ENCODE peak calls at places on chromosome 12, in seven cellular contexts. E is adrenal gland, N is HepG2, U is psoas muscle, T is fibroblast of lung, F is MM.1S, A is H9. M is an unnamed sample. For H3K4me1, the result is how much of the 10 kb centered on the place peaks cover.

GRCh38 chr12:69880566-69880965 is 55.5 kb downstream of the MYRFL start:
- DNase-seq in E (no peak), N (no peak), U (no peak), T (peak), F (no peak), A (peak), M (no peak)

GRCh38 chr12:110282956-110283817 is 2.1 kb downstream of the ATP2A2 start:
- DNase-seq in E (no peak), N (no peak), U (no peak), T (no peak), F (no peak), A (no peak), M (no peak)

GRCh38 chr12:32549675-32550079 is 129.4 kb upstream of the DNM1L start:
- DNase-seq in E (no peak), N (no peak), U (peak), T (peak), F (no peak), A (no peak), M (no peak)

GRCh38 chr12:133202493-133203343 is 21.4 kb downstream of the ZNF268 start:
- DNase-seq in E (no peak), N (no peak), U (no peak), T (peak), F (no peak), A (no peak), M (no peak)

GRCh38 chr12:74043343-74043742 is 494.3 kb upstream of the ATXN7L3B start:
- DNase-seq in E (no peak), N (no peak), U (no peak), T (no peak), F (no peak), A (no peak), M (no peak)

GRCh38 chr12:102484017-102484731 is 3.8 kb upstream of the IGF1 start:
- DNase-seq in E (peak), N (peak), U (peak), T (peak), F (peak), A (peak), M (peak)

GRCh38 chr12:11797317-11797913 is 147.9 kb downstream of the ETV6 start:
- DNase-seq in E (no peak), N (peak), U (no peak), T (peak), F (no peak), A (no peak), M (no peak)

GRCh38 chr12:27498159-27498558 is 25.8 kb upstream of the PPFIBP1 start:
- DNase-seq in E (no peak), N (no peak), U (no peak), T (no peak), F (no peak), A (no peak), M (peak)

GRCh38 chr12:25806271-25806670 is 152.2 kb upstream of the RASSF8 start:
- DNase-seq in E (no peak), N (no peak), U (no peak), T (peak), F (peak), A (no peak), M (no peak)

GRCh38 chr12:89236237-89236636 is 116.1 kb downstream of the DUSP6 start:
- DNase-seq in E (no peak), N (no peak), U (no peak), T (peak), F (no peak), A (no peak), M (no peak)

GRCh38 chr12:503111-503761 is 43.5 kb downstream of the B4GALNT3 start:
- DNase-seq in E (no peak), N (no peak), U (no peak), T (no peak), F (no peak), A (peak), M (no peak)

GRCh38 chr12:104055686-104056388 is 5.8 kb upstream of the GLT8D2 start:
- DNase-seq in E (no peak), N (no peak), U (peak), T (peak), F (no peak), A (no peak), M (no peak)

GRCh38 chr12:132638541-132639408 is 20.2 kb downstream of the P2RX2 start:
- DNase-seq in E (no peak), N (peak), U (peak), T (peak), F (no peak), A (peak), M (peak)

DNA sequence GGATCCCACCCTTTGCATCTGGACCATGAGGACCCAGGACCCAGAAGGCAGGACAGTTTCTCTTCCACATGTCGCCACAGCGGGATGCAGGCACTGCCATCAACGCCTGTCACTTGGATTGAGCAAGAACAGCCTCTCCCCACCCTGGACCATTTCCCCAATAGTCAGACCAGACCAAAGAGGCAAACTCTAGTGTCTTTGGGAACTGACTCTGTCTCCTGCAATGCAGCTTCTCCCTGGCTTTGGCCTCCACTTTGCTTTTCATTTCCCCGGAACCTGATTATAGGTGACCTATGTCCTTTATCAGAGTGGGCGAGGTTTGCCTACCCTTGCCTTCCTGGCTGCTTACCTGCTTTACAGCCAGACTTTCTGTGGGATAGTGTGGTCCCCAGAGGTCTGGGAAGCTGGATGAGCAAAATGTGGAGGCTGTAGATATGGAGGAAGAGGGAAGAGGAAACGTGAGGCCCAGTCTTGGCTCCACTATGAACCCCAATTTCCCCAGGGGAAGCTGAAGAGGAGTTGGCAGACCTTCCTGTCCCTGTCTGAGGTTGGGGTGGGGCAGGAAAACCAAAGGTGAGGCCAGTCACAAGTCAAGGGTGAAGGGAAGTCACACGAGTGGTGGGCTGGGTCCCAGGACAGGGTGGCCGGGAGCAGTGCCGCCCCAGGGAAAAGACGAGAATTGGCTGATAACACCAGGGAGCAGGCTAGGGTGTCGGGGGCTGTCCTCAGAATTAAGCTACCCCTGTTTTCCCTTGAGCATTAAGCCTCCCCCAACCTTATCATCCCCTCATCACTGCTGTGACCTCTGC is 3.3 kb downstream of the VDR start:
- DNase-seq in E (no peak), N (no peak), U (no peak), T (no peak), F (no peak), A (no peak), M (no peak)
- H3K4me1 ChIP-seq in E (half or more), N (under half), U (under half), T (under half), F (half or more), A (under half), M (half or more)

GRCh38 chr12:58367041-58367440 is 425.7 kb downstream of the ATP23 start:
- DNase-seq in E (no peak), N (no peak), U (no peak), T (no peak), F (no peak), A (no peak), M (no peak)

GRCh38 chr12:58365087-58365390 is 423.7 kb downstream of the ATP23 start:
- DNase-seq in E (no peak), N (no peak), U (no peak), T (no peak), F (no peak), A (no peak), M (no peak)

GRCh38 chr12:58368001-58368400 is 426.6 kb downstream of the ATP23 start:
- DNase-seq in E (no peak), N (no peak), U (no peak), T (no peak), F (no peak), A (no peak), M (no peak)

GRCh38 chr12:58363971-58364370 is 422.6 kb downstream of the ATP23 start:
- DNase-seq in E (no peak), N (no peak), U (no peak), T (peak), F (no peak), A (no peak), M (no peak)

GRCh38 chr12:58364389-58365086 is 423.2 kb downstream of the ATP23 start:
- DNase-seq in E (no peak), N (no peak), U (no peak), T (peak), F (no peak), A (no peak), M (no peak)
- H3K4me1 ChIP-seq in E (under half), N (under half), U (under half), T (under half), F (under half), A (under half), M (under half)

GRCh38 chr12:45299132-45299692 is 83.3 kb downstream of the ANO6 start:
- DNase-seq in E (no peak), N (no peak), U (no peak), T (peak), F (no peak), A (no peak), M (no peak)
- H3K4me1 ChIP-seq in E (under half), N (under half), U (half or more), T (under half), F (under half), A (under half), M (under half)

DNA sequence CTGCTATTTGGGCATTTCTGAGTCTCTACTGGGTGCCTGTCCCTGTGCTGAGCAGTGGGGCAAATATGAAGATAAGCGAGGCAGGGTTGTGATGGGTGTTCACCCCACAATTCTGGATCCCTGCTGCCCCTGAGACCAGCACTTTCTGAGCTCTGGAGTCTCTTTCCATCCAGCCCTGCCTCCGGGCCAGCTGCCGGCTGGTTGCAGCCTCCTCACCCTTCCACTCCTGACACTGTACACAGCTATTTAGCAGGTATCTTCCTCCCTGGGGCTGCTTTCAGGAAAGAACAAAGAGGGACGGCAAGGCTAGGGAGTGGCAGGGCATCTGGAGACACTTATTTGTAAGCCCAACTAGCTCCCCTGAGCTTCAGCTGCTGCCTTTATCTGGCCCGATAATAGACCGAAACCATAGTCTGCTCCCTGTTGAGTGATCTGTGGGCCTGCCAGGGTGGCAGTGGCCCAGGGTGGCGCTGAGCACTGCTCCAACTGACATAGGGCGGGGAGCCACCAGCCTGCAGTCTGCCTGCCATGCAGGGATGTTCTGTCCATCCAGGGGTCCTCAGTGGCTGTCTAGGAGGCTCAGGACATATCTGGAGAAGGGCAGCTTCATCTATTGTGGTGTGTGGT is 7.6 kb upstream of the KRT80 start:
- DNase-seq in E (no peak), N (no peak), U (peak), T (no peak), F (no peak), A (no peak), M (no peak)
- H3K4me1 ChIP-seq in E (under half), N (under half), U (under half), T (under half), F (under half), A (under half), M (under half)

GRCh38 chr12:30643366-30643765 is 52.3 kb downstream of the IPO8 start:
- DNase-seq in E (no peak), N (no peak), U (no peak), T (no peak), F (no peak), A (no peak), M (no peak)

GRCh38 chr12:30652034-30652696 is 43.5 kb downstream of the IPO8 start:
- DNase-seq in E (no peak), N (no peak), U (no peak), T (no peak), F (no peak), A (no peak), M (no peak)

DNA sequence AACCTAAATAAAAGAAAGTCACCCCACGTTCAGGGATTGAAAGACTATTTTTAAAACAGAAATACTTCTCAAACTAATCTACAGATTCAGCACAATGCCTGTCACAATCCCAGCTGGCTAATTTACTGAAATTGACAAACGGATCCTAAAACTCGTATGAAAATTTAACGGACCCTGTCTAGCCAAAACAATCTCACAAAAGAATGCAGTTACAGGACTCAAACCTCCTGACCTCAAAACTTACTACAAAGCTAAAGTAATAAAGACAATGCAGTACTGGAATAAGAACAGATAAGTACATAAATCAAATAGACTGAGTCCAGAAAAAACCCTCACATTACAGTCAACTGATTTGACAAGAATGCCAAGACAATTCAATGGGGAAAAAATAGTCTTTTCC is 48.8 kb downstream of the IPO8 start:
- DNase-seq in E (no peak), N (no peak), U (no peak), T (no peak), F (no peak), A (no peak), M (no peak)
- H3K4me1 ChIP-seq in E (under half), N (under half), U (under half), T (under half), F (under half), A (under half), M (under half)

DNA sequence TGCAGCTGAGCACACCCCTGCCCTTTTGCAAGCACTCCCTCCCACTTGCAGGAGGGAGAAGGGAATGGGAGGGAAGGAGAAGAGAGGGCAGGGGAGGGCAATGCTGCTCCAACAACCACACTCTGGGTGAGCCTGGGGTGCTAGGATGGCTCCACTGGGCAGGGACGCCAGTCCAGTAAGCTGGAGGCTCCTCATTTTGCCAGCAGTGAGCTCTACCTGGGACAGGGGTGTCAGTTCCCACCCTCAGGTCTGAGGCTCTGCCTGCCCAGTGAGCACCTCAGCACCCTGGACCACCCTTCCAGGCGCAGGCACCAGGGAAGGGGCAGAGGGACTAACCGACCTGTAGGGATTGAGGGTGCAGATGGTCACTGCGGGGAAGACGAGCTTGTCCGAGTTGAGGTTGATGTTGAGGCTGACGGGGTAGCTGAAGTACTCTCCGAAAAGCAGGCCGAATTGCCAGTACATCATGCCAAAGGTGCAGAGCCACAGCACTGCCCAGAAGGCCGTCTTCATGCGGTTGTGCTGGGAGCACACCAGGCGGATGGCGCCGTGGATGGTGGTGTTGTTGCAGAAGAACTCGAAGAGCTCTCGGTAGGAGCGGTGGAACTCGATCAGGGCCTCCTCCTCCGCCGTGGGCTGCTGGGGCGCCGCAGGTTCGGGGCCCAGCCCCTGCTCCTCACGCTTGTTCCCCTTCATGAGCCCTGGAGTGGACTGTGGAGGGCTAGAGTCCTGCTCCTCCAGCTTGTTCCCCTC is 1.2 kb downstream of the SCNN1A start:
- DNase-seq in E (no peak), N (no peak), U (no peak), T (no peak), F (no peak), A (no peak), M (no peak)
- H3K4me1 ChIP-seq in E (half or more), N (half or more), U (under half), T (under half), F (under half), A (under half), M (under half)

M was measured in CD4-positive, CD25-positive, alpha-beta regulatory T cell.